ENCODE peak calls at places on chromosomes 2 and 18, in four cellular contexts. One of them, this sample, is unnamed. For H3K36me3, the result is how much of the 10 kb centered on the place peaks cover.

GRCh38 chr2:148813603-148814065 is 61.4 kb upstream of the KIF5C start:
- DNase-seq in neural progenitor cell: peak
- DNase-seq in PC-9: no peak
- DNase-seq in IMR-90: no peak
- DNase-seq in this sample: no peak

GRCh38 chr2:120771556-120772208 is 36.0 kb downstream of the GLI2 start:
- DNase-seq in neural progenitor cell: no peak
- DNase-seq in PC-9: peak
- DNase-seq in IMR-90: peak
- DNase-seq in this sample: peak

GRCh38 chr2:237674731-237675276 is 47.4 kb downstream of the LRRFIP1 start:
- DNase-seq in IMR-90: peak
- DNase-seq in neural progenitor cell: peak
- DNase-seq in PC-9: peak
- DNase-seq in this sample: peak

GRCh38 chr2:172276961-172277360 is 150.4 kb upstream of the ITGA6 start:
- DNase-seq in PC-9: no peak
- DNase-seq in neural progenitor cell: no peak
- DNase-seq in IMR-90: no peak
- DNase-seq in this sample: no peak

GRCh38 chr18:13603304-13604019 is 122.9 kb downstream of the FAM210A start:
- DNase-seq in IMR-90: no peak
- DNase-seq in neural progenitor cell: no peak
- DNase-seq in PC-9: no peak
- DNase-seq in this sample: no peak

GRCh38 chr2:147679664-147680502 is 164.9 kb upstream of the ACVR2A start:
- DNase-seq in PC-9: no peak
- DNase-seq in neural progenitor cell: no peak
- DNase-seq in IMR-90: peak
- DNase-seq in this sample: no peak

GRCh38 chr2:83949361-83949760 is 509.7 kb downstream of the SUCLG1 start:
- DNase-seq in IMR-90: no peak
- DNase-seq in PC-9: no peak
- DNase-seq in neural progenitor cell: no peak
- DNase-seq in this sample: no peak

GRCh38 chr2:127355407-127356008 is 32.3 kb downstream of the MAP3K2 start:
- DNase-seq in PC-9: peak
- DNase-seq in IMR-90: no peak
- DNase-seq in neural progenitor cell: peak
- DNase-seq in this sample: peak

GRCh38 chr2:14749869-14750268 is 117.4 kb downstream of the LRATD1 start:
- DNase-seq in neural progenitor cell: no peak
- DNase-seq in IMR-90: peak
- DNase-seq in PC-9: no peak
- DNase-seq in this sample: peak

GRCh38 chr2:188787661-188788044 is 186.5 kb upstream of the COL3A1 start:
- DNase-seq in IMR-90: no peak
- DNase-seq in PC-9: no peak
- DNase-seq in neural progenitor cell: no peak
- DNase-seq in this sample: no peak

GRCh38 chr2:145789636-145790035 is 1269.7 kb upstream of the ZEB2 start:
- DNase-seq in neural progenitor cell: no peak
- DNase-seq in IMR-90: peak
- DNase-seq in PC-9: no peak
- DNase-seq in this sample: no peak

GRCh38 chr2:98894331-98895000 is 41.6 kb downstream of the CRACDL start:
- DNase-seq in IMR-90: no peak
- DNase-seq in PC-9: no peak
- DNase-seq in neural progenitor cell: no peak
- DNase-seq in this sample: no peak

GRCh38 chr2:42463570-42463969 is 30.2 kb downstream of the KCNG3 start:
- DNase-seq in IMR-90: no peak
- DNase-seq in PC-9: no peak
- DNase-seq in neural progenitor cell: no peak
- DNase-seq in this sample: no peak

GRCh38 chr2:136001147-136001546 is 15.7 kb upstream of the DARS1 start:
- DNase-seq in PC-9: no peak
- DNase-seq in neural progenitor cell: no peak
- DNase-seq in IMR-90: no peak
- DNase-seq in this sample: no peak

GRCh38 chr2:23578964-23579671 is 194.1 kb downstream of the KLHL29 start:
- DNase-seq in IMR-90: no peak
- DNase-seq in neural progenitor cell: no peak
- DNase-seq in PC-9: no peak
- DNase-seq in this sample: no peak

GRCh38 chr2:88165604-88166003 is 4.5 kb upstream of the THNSL2 start:
- DNase-seq in IMR-90: no peak
- DNase-seq in neural progenitor cell: no peak
- DNase-seq in PC-9: no peak
- DNase-seq in this sample: no peak

GRCh38 chr2:48114256-48114655 is 208.0 kb upstream of the FBXO11 start:
- DNase-seq in IMR-90: peak
- DNase-seq in PC-9: peak
- DNase-seq in neural progenitor cell: no peak
- DNase-seq in this sample: peak

GRCh38 chr2:105869318-105869717 is 124.6 kb downstream of the NCK2 start:
- DNase-seq in IMR-90: no peak
- DNase-seq in neural progenitor cell: no peak
- DNase-seq in PC-9: no peak
- DNase-seq in this sample: no peak

GRCh38 chr2:14255135-14255820 is 377.2 kb upstream of the LRATD1 start:
- DNase-seq in IMR-90: no peak
- DNase-seq in neural progenitor cell: peak
- DNase-seq in PC-9: peak
- DNase-seq in this sample: no peak

GRCh38 chr2:95392730-95393455 is 9.6 kb upstream of the FAHD2A start:
- DNase-seq in neural progenitor cell: no peak
- DNase-seq in PC-9: no peak
- DNase-seq in IMR-90: no peak
- DNase-seq in this sample: no peak

GRCh38 chr18:12060182-12060870 is 33.3 kb upstream of the ANKRD62 start:
- DNase-seq in PC-9: peak
- DNase-seq in IMR-90: no peak
- DNase-seq in neural progenitor cell: no peak
- DNase-seq in this sample: peak

GRCh38 chr2:201984800-201985525 is 48.7 kb upstream of the FZD7 start:
- DNase-seq in neural progenitor cell: no peak
- DNase-seq in PC-9: no peak
- DNase-seq in IMR-90: no peak
- DNase-seq in this sample: no peak

GRCh38 chr2:172613035-172613434 is 57.1 kb downstream of the PDK1 start:
- DNase-seq in PC-9: no peak
- DNase-seq in IMR-90: peak
- DNase-seq in neural progenitor cell: peak
- DNase-seq in this sample: no peak

GRCh38 chr2:191394043-191394442 is 148.8 kb downstream of the MYO1B start:
- DNase-seq in PC-9: no peak
- DNase-seq in neural progenitor cell: no peak
- DNase-seq in IMR-90: no peak
- DNase-seq in this sample: no peak

GRCh38 chr2:191389288-191389687 is 144.1 kb downstream of the MYO1B start:
- DNase-seq in IMR-90: no peak
- DNase-seq in neural progenitor cell: no peak
- DNase-seq in PC-9: no peak
- DNase-seq in this sample: no peak

GRCh38 chr2:191385416-191386160 is 140.4 kb downstream of the MYO1B start:
- DNase-seq in IMR-90: peak
- DNase-seq in PC-9: no peak
- DNase-seq in neural progenitor cell: no peak
- DNase-seq in this sample: peak

GRCh38 chr2:191386938-191387536 is 141.8 kb downstream of the MYO1B start:
- DNase-seq in PC-9: no peak
- DNase-seq in IMR-90: peak
- DNase-seq in neural progenitor cell: no peak
- DNase-seq in this sample: peak

GRCh38 chr2:191391171-191391570 is 146.0 kb downstream of the MYO1B start:
- DNase-seq in neural progenitor cell: no peak
- DNase-seq in IMR-90: no peak
- DNase-seq in PC-9: no peak
- DNase-seq in this sample: no peak
- H3K36me3 ChIP-seq in neural progenitor cell: under half
- H3K36me3 ChIP-seq in IMR-90: half or more
- H3K36me3 ChIP-seq in PC-9: under half
- H3K36me3 ChIP-seq in this sample: half or more

GRCh38 chr18:40380657-40381441 is 1574.2 kb upstream of the PIK3C3 start:
- DNase-seq in PC-9: no peak
- DNase-seq in neural progenitor cell: peak
- DNase-seq in IMR-90: peak
- DNase-seq in this sample: no peak
- H3K4me2 ChIP-seq in PC-9: no peak
- H3K4me2 ChIP-seq in neural progenitor cell: no peak
- H3K4me2 ChIP-seq in IMR-90: no peak
- H3K4me2 ChIP-seq in this sample: no peak

GRCh38 chr2:35846-36245 is 10.5 kb downstream of the FAM110C start:
- DNase-seq in PC-9: peak
- DNase-seq in neural progenitor cell: no peak
- DNase-seq in IMR-90: no peak
- DNase-seq in this sample: peak

GRCh38 chr2:42788-43187 is 3.5 kb downstream of the FAM110C start:
- DNase-seq in IMR-90: no peak
- DNase-seq in neural progenitor cell: no peak
- DNase-seq in PC-9: peak
- DNase-seq in this sample: peak

GRCh38 chr2:33620-34019 is 12.7 kb downstream of the FAM110C start:
- DNase-seq in PC-9: peak
- DNase-seq in neural progenitor cell: no peak
- DNase-seq in IMR-90: no peak
- DNase-seq in this sample: peak

GRCh38 chr2:40452-40851 is 5.9 kb downstream of the FAM110C start:
- DNase-seq in PC-9: no peak
- DNase-seq in neural progenitor cell: no peak
- DNase-seq in IMR-90: no peak
- DNase-seq in this sample: no peak

GRCh38 chr2:38155-38554 is 8.2 kb downstream of the FAM110C start:
- DNase-seq in IMR-90: no peak
- DNase-seq in neural progenitor cell: no peak
- DNase-seq in PC-9: peak
- DNase-seq in this sample: peak
- H3K36me3 ChIP-seq in IMR-90: under half
- H3K36me3 ChIP-seq in neural progenitor cell: under half
- H3K36me3 ChIP-seq in PC-9: half or more
- H3K36me3 ChIP-seq in this sample: under half

GRCh38 chr2:54534191-54534590 is 78.1 kb downstream of the SPTBN1 start:
- DNase-seq in PC-9: no peak
- DNase-seq in neural progenitor cell: no peak
- DNase-seq in IMR-90: no peak
- DNase-seq in this sample: no peak
- H3K4me2 ChIP-seq in PC-9: peak
- H3K4me2 ChIP-seq in neural progenitor cell: no peak
- H3K4me2 ChIP-seq in IMR-90: no peak
- H3K4me2 ChIP-seq in this sample: no peak

GRCh38 chr2:140063356-140063755 is 1283.2 kb upstream of the NXPH2 start:
- DNase-seq in PC-9: no peak
- DNase-seq in IMR-90: no peak
- DNase-seq in neural progenitor cell: no peak
- DNase-seq in this sample: no peak

GRCh38 chr2:140061240-140061639 is 1281.0 kb upstream of the NXPH2 start:
- DNase-seq in IMR-90: no peak
- DNase-seq in neural progenitor cell: no peak
- DNase-seq in PC-9: no peak
- DNase-seq in this sample: no peak

GRCh38 chr2:140057928-140058327 is 1277.7 kb upstream of the NXPH2 start:
- DNase-seq in PC-9: no peak
- DNase-seq in neural progenitor cell: no peak
- DNase-seq in IMR-90: no peak
- DNase-seq in this sample: no peak
- H3K36me3 ChIP-seq in PC-9: under half
- H3K36me3 ChIP-seq in neural progenitor cell: under half
- H3K36me3 ChIP-seq in IMR-90: under half
- H3K36me3 ChIP-seq in this sample: under half

GRCh38 chr2:240298803-240299709 is 136.4 kb upstream of the GPC1 start:
- DNase-seq in neural progenitor cell: no peak
- DNase-seq in PC-9: no peak
- DNase-seq in IMR-90: no peak
- DNase-seq in this sample: no peak
- H3K4me2 ChIP-seq in neural progenitor cell: no peak
- H3K4me2 ChIP-seq in PC-9: no peak
- H3K4me2 ChIP-seq in IMR-90: no peak
- H3K4me2 ChIP-seq in this sample: no peak

GRCh38 chr2:200909958-200910357 is 20.8 kb downstream of the NIF3L1 start:
- DNase-seq in PC-9: no peak
- DNase-seq in IMR-90: no peak
- DNase-seq in neural progenitor cell: no peak
- DNase-seq in this sample: no peak
- H3K36me3 ChIP-seq in PC-9: under half
- H3K36me3 ChIP-seq in IMR-90: under half
- H3K36me3 ChIP-seq in neural progenitor cell: under half
- H3K36me3 ChIP-seq in this sample: half or more

GRCh38 chr2:193520709-193521458 is 1326.2 kb upstream of the TMEFF2 start:
- DNase-seq in neural progenitor cell: no peak
- DNase-seq in IMR-90: no peak
- DNase-seq in PC-9: no peak
- DNase-seq in this sample: no peak

GRCh38 chr2:193517615-193518014 is 1322.9 kb upstream of the TMEFF2 start:
- DNase-seq in neural progenitor cell: no peak
- DNase-seq in IMR-90: no peak
- DNase-seq in PC-9: no peak
- DNase-seq in this sample: peak

GRCh38 chr2:193523662-193524061 is 1328.9 kb upstream of the TMEFF2 start:
- DNase-seq in neural progenitor cell: no peak
- DNase-seq in PC-9: no peak
- DNase-seq in IMR-90: no peak
- DNase-seq in this sample: peak

GRCh38 chr2:193518061-193518817 is 1323.5 kb upstream of the TMEFF2 start:
- DNase-seq in neural progenitor cell: no peak
- DNase-seq in PC-9: no peak
- DNase-seq in IMR-90: peak
- DNase-seq in this sample: peak

DNA sequence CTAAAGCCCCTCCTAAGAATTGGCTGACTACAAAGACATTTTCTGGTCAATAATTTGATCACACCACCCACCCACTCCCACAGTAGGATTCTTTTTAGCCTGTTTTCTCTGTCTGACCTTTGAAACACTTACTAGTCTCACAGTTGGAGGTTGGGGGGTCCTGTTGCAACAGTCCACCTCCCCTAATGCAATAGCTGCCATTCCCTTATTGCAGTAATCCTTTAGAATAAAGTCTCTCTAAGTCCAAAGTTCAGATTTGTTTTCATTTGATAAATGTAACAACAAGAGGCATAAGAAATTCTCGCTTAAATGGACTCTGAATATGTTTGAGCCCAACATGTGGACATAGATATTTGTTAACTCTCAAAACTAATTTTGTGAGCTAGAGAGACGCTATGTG is 1326.8 kb upstream of the TMEFF2 start:
- DNase-seq in neural progenitor cell: no peak
- DNase-seq in IMR-90: no peak
- DNase-seq in PC-9: no peak
- DNase-seq in this sample: no peak
- H3K4me2 ChIP-seq in neural progenitor cell: no peak
- H3K4me2 ChIP-seq in IMR-90: no peak
- H3K4me2 ChIP-seq in PC-9: no peak
- H3K4me2 ChIP-seq in this sample: no peak

This sample was measured in PC-3.